ENCODE peak calls at places on chromosomes 7 and 10, in four cellular contexts. One of them, this sample, is unnamed.

GRCh38 chr10:44046605-44047004 is 338.3 kb downstream of the CXCL12 start:
- DNase-seq in GM12878: no peak
- DNase-seq in HepG2: no peak
- DNase-seq in K562: no peak
- DNase-seq in this sample: no peak

GRCh38 chr7:82376739-82377138 is 66.8 kb downstream of the CACNA2D1 start:
- DNase-seq in HepG2: no peak
- DNase-seq in GM12878: no peak
- DNase-seq in K562: no peak
- DNase-seq in this sample: no peak

GRCh38 chr7:114409750-114410149 is 4.9 kb upstream of the FOXP2 start:
- DNase-seq in HepG2: no peak
- DNase-seq in K562: no peak
- DNase-seq in GM12878: no peak
- DNase-seq in this sample: no peak

GRCh38 chr10:7941576-7941975 is 112.9 kb upstream of the GATA3 start:
- DNase-seq in GM12878: no peak
- DNase-seq in K562: no peak
- DNase-seq in HepG2: no peak
- DNase-seq in this sample: no peak

GRCh38 chr10:5947471-5948207 is 29.7 kb downstream of the IL15RA start:
- DNase-seq in K562: no peak
- DNase-seq in HepG2: no peak
- DNase-seq in GM12878: no peak
- DNase-seq in this sample: no peak

GRCh38 chr10:22649390-22649841 is 65.0 kb downstream of the PIP4K2A start:
- DNase-seq in K562: no peak
- DNase-seq in HepG2: no peak
- DNase-seq in GM12878: no peak
- DNase-seq in this sample: no peak

GRCh38 chr7:150324366-150324961 is 1.1 kb upstream of the ACTR3C start:
- DNase-seq in K562: peak
- DNase-seq in GM12878: no peak
- DNase-seq in HepG2: peak
- DNase-seq in this sample: peak

GRCh38 chr10:90917968-90918318 is 2.9 kb downstream of the ANKRD1 start:
- DNase-seq in GM12878: no peak
- DNase-seq in K562: no peak
- DNase-seq in HepG2: no peak
- DNase-seq in this sample: no peak

GRCh38 chr10:5987747-5988146 is 10.4 kb upstream of the IL15RA start:
- DNase-seq in HepG2: no peak
- DNase-seq in K562: peak
- DNase-seq in GM12878: no peak
- DNase-seq in this sample: no peak

GRCh38 chr7:117562732-117563131 is 82.9 kb downstream of the CFTR start:
- DNase-seq in K562: no peak
- DNase-seq in GM12878: no peak
- DNase-seq in HepG2: no peak
- DNase-seq in this sample: no peak

GRCh38 chr7:117564080-117564479 is 84.3 kb downstream of the CFTR start:
- DNase-seq in HepG2: no peak
- DNase-seq in GM12878: no peak
- DNase-seq in K562: no peak
- DNase-seq in this sample: no peak

GRCh38 chr7:117559391-117559790 is 79.6 kb downstream of the CFTR start:
- DNase-seq in K562: no peak
- DNase-seq in GM12878: no peak
- DNase-seq in HepG2: no peak
- DNase-seq in this sample: no peak

GRCh38 chr7:117564627-117565026 is 84.8 kb downstream of the CFTR start:
- DNase-seq in K562: no peak
- DNase-seq in GM12878: no peak
- DNase-seq in HepG2: no peak
- DNase-seq in this sample: no peak

DNA sequence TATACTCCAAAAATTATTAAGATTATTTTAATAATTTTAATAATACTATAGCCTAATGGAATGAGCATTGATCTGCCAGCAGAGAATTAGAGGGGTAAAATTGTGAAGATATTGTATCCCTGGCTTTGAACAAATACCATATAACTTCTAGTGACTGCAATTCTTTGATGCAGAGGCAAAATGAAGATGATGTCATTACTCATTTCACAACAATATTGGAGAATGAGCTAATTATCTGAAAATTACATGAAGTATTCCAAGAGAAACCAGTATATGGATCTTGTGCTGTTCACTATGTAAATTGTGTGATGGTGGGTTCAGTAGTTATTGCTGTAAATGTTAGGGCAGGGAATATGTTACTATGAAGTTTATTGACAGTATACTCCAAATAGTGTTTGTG is 80.2 kb downstream of the CFTR start:
- DNase-seq in K562: no peak
- DNase-seq in HepG2: no peak
- DNase-seq in GM12878: no peak
- DNase-seq in this sample: no peak
- TF ChIP-seq FOXM1 in K562: no peak
- TF ChIP-seq FOXM1 in HepG2: no peak
- TF ChIP-seq FOXM1 in GM12878: no peak
- TF ChIP-seq FOXM1 in this sample: no peak

GRCh38 chr10:133457100-133457841 is 3.5 kb downstream of the SCART1 start:
- DNase-seq in GM12878: no peak
- DNase-seq in HepG2: no peak
- DNase-seq in K562: no peak
- DNase-seq in this sample: no peak
- TF ChIP-seq FOXK2 in GM12878: no peak
- TF ChIP-seq FOXK2 in HepG2: no peak
- TF ChIP-seq FOXK2 in K562: no peak
- TF ChIP-seq FOXK2 in this sample: no peak

GRCh38 chr7:2523461-2523905 is 3.9 kb downstream of the LFNG start:
- DNase-seq in GM12878: no peak
- DNase-seq in HepG2: no peak
- DNase-seq in K562: no peak
- DNase-seq in this sample: no peak

GRCh38 chr7:2520808-2521146 is 1.2 kb downstream of the LFNG start:
- DNase-seq in HepG2: no peak
- DNase-seq in K562: no peak
- DNase-seq in GM12878: no peak
- DNase-seq in this sample: no peak

GRCh38 chr7:2521341-2521745 is 1.8 kb downstream of the LFNG start:
- DNase-seq in HepG2: no peak
- DNase-seq in K562: no peak
- DNase-seq in GM12878: no peak
- DNase-seq in this sample: no peak

GRCh38 chr7:2522780-2523433 is 3.3 kb downstream of the LFNG start:
- DNase-seq in GM12878: no peak
- DNase-seq in K562: no peak
- DNase-seq in HepG2: peak
- DNase-seq in this sample: no peak

GRCh38 chr7:2521952-2522591 is 2.5 kb downstream of the LFNG start:
- DNase-seq in K562: no peak
- DNase-seq in HepG2: no peak
- DNase-seq in GM12878: no peak
- DNase-seq in this sample: no peak
- TF ChIP-seq FOXM1 in K562: no peak
- TF ChIP-seq FOXM1 in HepG2: no peak
- TF ChIP-seq FOXM1 in GM12878: no peak
- TF ChIP-seq FOXM1 in this sample: no peak

GRCh38 chr7:84110400-84110799 is 84.2 kb downstream of the SEMA3A start:
- DNase-seq in GM12878: no peak
- DNase-seq in HepG2: no peak
- DNase-seq in K562: no peak
- DNase-seq in this sample: no peak
- TF ChIP-seq FOXK2 in GM12878: no peak
- TF ChIP-seq FOXK2 in HepG2: no peak
- TF ChIP-seq FOXK2 in K562: no peak
- TF ChIP-seq FOXK2 in this sample: no peak

GRCh38 chr7:134514106-134514505 is 13.3 kb upstream of the AKR1B10 start:
- DNase-seq in GM12878: no peak
- DNase-seq in HepG2: no peak
- DNase-seq in K562: no peak
- DNase-seq in this sample: no peak
- TF ChIP-seq FOXM1 in GM12878: no peak
- TF ChIP-seq FOXM1 in HepG2: no peak
- TF ChIP-seq FOXM1 in K562: no peak
- TF ChIP-seq FOXM1 in this sample: no peak

DNA sequence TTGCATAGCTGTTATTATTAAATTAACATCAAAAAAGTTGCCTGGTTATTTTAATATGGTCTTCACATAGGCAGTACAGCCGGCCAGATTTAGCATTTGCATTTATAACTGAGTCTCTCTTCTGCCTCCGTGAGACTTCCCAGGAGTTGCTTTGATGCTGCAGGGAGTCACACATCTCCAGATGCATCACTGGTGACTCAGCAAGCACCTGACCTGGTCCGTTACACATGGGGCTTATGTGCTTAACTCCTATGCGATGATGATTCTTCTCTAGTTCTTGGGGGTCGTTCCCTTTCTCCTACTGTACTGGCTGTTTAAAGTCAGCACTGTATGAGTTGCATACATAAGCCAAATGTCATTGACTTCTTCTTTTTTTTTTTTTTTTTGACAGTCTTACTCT is 13.1 kb upstream of the AKR1E2 start:
- DNase-seq in K562: peak
- DNase-seq in HepG2: peak
- DNase-seq in GM12878: no peak
- DNase-seq in this sample: no peak
- TF ChIP-seq FOXK2 in K562: no peak
- TF ChIP-seq FOXK2 in HepG2: no peak
- TF ChIP-seq FOXK2 in GM12878: no peak
- TF ChIP-seq FOXK2 in this sample: no peak

GRCh38 chr10:36448760-36449681 is 676.4 kb upstream of the ANKRD30A start:
- DNase-seq in HepG2: no peak
- DNase-seq in GM12878: no peak
- DNase-seq in K562: no peak
- DNase-seq in this sample: no peak

GRCh38 chr10:36446873-36447272 is 678.5 kb upstream of the ANKRD30A start:
- DNase-seq in HepG2: no peak
- DNase-seq in GM12878: no peak
- DNase-seq in K562: no peak
- DNase-seq in this sample: no peak

GRCh38 chr10:36451391-36451790 is 674.0 kb upstream of the ANKRD30A start:
- DNase-seq in HepG2: no peak
- DNase-seq in K562: no peak
- DNase-seq in GM12878: no peak
- DNase-seq in this sample: no peak

GRCh38 chr10:36452851-36453250 is 672.5 kb upstream of the ANKRD30A start:
- DNase-seq in K562: no peak
- DNase-seq in GM12878: no peak
- DNase-seq in HepG2: no peak
- DNase-seq in this sample: no peak

DNA sequence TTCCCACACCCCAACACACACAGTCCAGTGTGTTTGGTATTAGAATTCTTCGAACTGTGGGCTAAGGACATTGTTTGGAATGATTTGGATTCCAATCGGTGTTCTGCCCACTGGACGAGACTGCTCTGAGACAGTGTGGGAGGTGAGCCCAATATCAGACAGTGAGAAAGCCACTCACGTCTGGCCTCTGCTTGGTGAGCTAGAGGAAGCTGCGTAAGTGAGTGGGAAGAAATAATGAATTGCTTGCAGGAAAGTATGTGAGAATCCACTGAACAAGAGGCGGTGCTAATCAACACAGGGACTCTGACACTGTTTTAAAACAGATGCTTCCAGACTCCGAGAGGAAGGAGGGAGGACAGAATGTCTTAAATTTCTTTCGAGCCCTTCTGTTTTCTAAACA is 675.0 kb upstream of the ANKRD30A start:
- DNase-seq in GM12878: no peak
- DNase-seq in HepG2: no peak
- DNase-seq in K562: no peak
- DNase-seq in this sample: no peak
- TF ChIP-seq FOXM1 in GM12878: no peak
- TF ChIP-seq FOXM1 in HepG2: no peak
- TF ChIP-seq FOXM1 in K562: no peak
- TF ChIP-seq FOXM1 in this sample: no peak